ENCODE peak calls at places on chromosome X, in four cellular contexts. G is heart right ventricle, B is GM03348, Y is spleen. Q is an unnamed sample.

GRCh38 chrX:134694333-134694925 is 36.2 kb upstream of the PLAC1 start:
- DNase-seq in G (no peak), Y (no peak), B (no peak), Q (no peak)

GRCh38 chrX:3271485-3272186 is 74.8 kb downstream of the MXRA5 start:
- DNase-seq in G (no peak), B (peak; percentile 23), Y (no peak), Q (peak; percentile 67)

GRCh38 chrX:107627792-107628661 is at the start of gene PRPS1:
- DNase-seq in B (peak; percentile 92), G (peak; percentile 92), Y (peak; percentile 96), Q (peak; percentile 68)

GRCh38 chrX:10240918-10241317 is 84.1 kb downstream of the CLCN4 start:
- DNase-seq in G (no peak), B (peak; percentile 48), Y (no peak), Q (peak; percentile 41)

GRCh38 chrX:17414839-17415238 is 39.8 kb downstream of the NHS start:
- DNase-seq in B (no peak), G (peak; percentile 3), Y (no peak), Q (no peak)

GRCh38 chrX:57044226-57044625 is 48.9 kb upstream of the SPIN3 start:
- DNase-seq in Y (no peak), G (no peak), B (no peak), Q (no peak)

GRCh38 chrX:38061335-38061734 is 55.0 kb downstream of the SYTL5 start:
- DNase-seq in Y (no peak), G (no peak), B (no peak), Q (peak; percentile 2)

GRCh38 chrX:74923942-74924448 is 1.3 kb downstream of the NEXMIF start:
- DNase-seq in G (no peak), B (peak; percentile 3), Y (peak; percentile 77), Q (no peak)

GRCh38 chrX:10828640-10829039 is 208.3 kb upstream of the MID1 start:
- DNase-seq in Y (no peak), G (no peak), B (no peak), Q (no peak)

GRCh38 chrX:129115104-129115503 is 408.2 kb downstream of the SMARCA1 start:
- DNase-seq in Y (no peak), B (no peak), G (no peak), Q (no peak)

GRCh38 chrX:103779156-103779555 is 2.5 kb downstream of the PLP1 start:
- DNase-seq in Y (no peak), G (no peak), B (no peak), Q (no peak)

GRCh38 chrX:31435592-31435991 is 363.8 kb upstream of the FTHL17 start:
- DNase-seq in G (peak; percentile 3), Y (no peak), B (peak; percentile 21), Q (no peak)

GRCh38 chrX:83186632-83187031 is 321.5 kb upstream of the POU3F4 start:
- DNase-seq in Y (no peak), G (no peak), B (no peak), Q (no peak)

GRCh38 chrX:63967541-63967940 is 182.5 kb upstream of the ARHGEF9 start:
- DNase-seq in B (peak; percentile 3), Y (no peak), G (no peak), Q (no peak)

GRCh38 chrX:78979789-78980464 is 34.7 kb downstream of the P2RY10 start:
- DNase-seq in G (no peak), B (no peak), Y (no peak), Q (no peak)

GRCh38 chrX:26442340-26442739 is 226.4 kb downstream of the MAGEB5 start:
- DNase-seq in G (no peak), B (peak; percentile 1), Y (no peak), Q (no peak)

GRCh38 chrX:2500091-2500680 is 590 bp downstream of the DHRSX start:
- DNase-seq in Y (peak; percentile 90), G (peak; percentile 43), B (peak; percentile 69), Q (no peak)

Q was measured in kidney glomerular epithelial cell.